ENCODE peak calls at places on chromosome 12, in six cellular contexts. V is left lung; T is endodermal cell; L is CD8-positive, alpha-beta memory T cell; X is right atrium auricular region; U is foreskin keratinocyte. A is an unnamed sample.

GRCh38 chr12:49346659-49347306 is at the start of gene DNAJC22:
- DNase-seq in L (peak; percentile 31), U (no peak), X (no peak), V (no peak), T (peak; percentile 88), A (no peak)

GRCh38 chr12:78721906-78722305 is 142.7 kb upstream of the SYT1 start:
- DNase-seq in U (no peak), T (no peak), V (no peak), L (no peak), X (no peak), A (no peak)

GRCh38 chr12:63997198-63997597 is 152.7 kb downstream of the SRGAP1 start:
- DNase-seq in L (no peak), U (peak; percentile 82), V (no peak), X (no peak), T (no peak), A (no peak)

GRCh38 chr12:80622271-80622670 is 85.2 kb upstream of the MYF6 start:
- DNase-seq in L (no peak), X (no peak), T (no peak), V (no peak), U (no peak), A (no peak)

GRCh38 chr12:115023898-115024297 is 339.9 kb upstream of the TBX3 start:
- DNase-seq in V (no peak), L (no peak), T (no peak), U (no peak), X (no peak), A (no peak)

GRCh38 chr12:117101953-117102833 is 3.0 kb upstream of the TESC start:
- DNase-seq in X (no peak), V (no peak), U (no peak), L (no peak), T (peak; percentile 65), A (no peak)

GRCh38 chr12:3885179-3886094 is 12.2 kb upstream of the PARP11 start:
- DNase-seq in T (peak; percentile 66), X (no peak), V (no peak), U (no peak), L (peak; percentile 64), A (peak; percentile 67)

GRCh38 chr12:81086342-81086741 is 8.5 kb downstream of the ACSS3 start:
- DNase-seq in L (no peak), T (peak; percentile 71), U (no peak), V (no peak), X (no peak), A (no peak)

GRCh38 chr12:26226629-26227375 is 31.4 kb downstream of the SSPN start:
- DNase-seq in L (no peak), X (no peak), V (peak; percentile 79), T (peak; percentile 87), U (peak; percentile 57), A (no peak)

GRCh38 chr12:119072463-119072862 is 91.1 kb downstream of the SRRM4 start:
- DNase-seq in L (no peak), U (no peak), X (no peak), V (no peak), T (no peak), A (no peak)

GRCh38 chr12:132560421-132560830 is 50.0 kb downstream of the LRCOL1 start:
- DNase-seq in U (no peak), X (no peak), L (peak; percentile 19), V (no peak), T (peak; percentile 85), A (no peak)

GRCh38 chr12:61654698-61655097 is 605.5 kb upstream of the USP15 start:
- DNase-seq in U (no peak), L (no peak), T (no peak), V (no peak), X (no peak), A (no peak)

GRCh38 chr12:18868673-18869072 is 130.8 kb downstream of the CAPZA3 start:
- DNase-seq in V (no peak), T (no peak), L (no peak), U (peak; percentile 26), X (no peak), A (no peak)

GRCh38 chr12:72267974-72268373 is 4.2 kb upstream of the TRHDE start:
- DNase-seq in U (no peak), T (no peak), V (no peak), X (no peak), L (no peak), A (no peak)

GRCh38 chr12:88448337-88448944 is 131.8 kb downstream of the KITLG start:
- DNase-seq in T (peak; percentile 62), L (no peak), X (no peak), V (no peak), U (no peak), A (no peak)

GRCh38 chr12:129607293-129607692 is 296.5 kb downstream of the TMEM132D start:
- DNase-seq in X (no peak), U (no peak), T (peak; percentile 78), V (no peak), L (no peak), A (no peak)

GRCh38 chr12:69648476-69648875 is 37.8 kb upstream of the LRRC10 start:
- DNase-seq in V (no peak), X (no peak), U (peak; percentile 84), T (no peak), L (no peak), A (no peak)

GRCh38 chr12:3820122-3820521 is 53.1 kb downstream of the PARP11 start:
- DNase-seq in V (no peak), T (no peak), X (no peak), L (no peak), U (peak; percentile 60), A (no peak)

GRCh38 chr12:122747224-122748175 is 5.1 kb upstream of the DENR start:
- DNase-seq in V (no peak), U (peak; percentile 91), X (no peak), L (no peak), T (no peak), A (no peak)

GRCh38 chr12:120317258-120318105 is 10.1 kb downstream of the PLA2G1B start:
- DNase-seq in L (peak; percentile 100), T (peak; percentile 100), X (peak; percentile 100), U (peak; percentile 99), V (peak; percentile 99), A (peak; percentile 100)

GRCh38 chr12:114616081-114616480 is 67.9 kb downstream of the TBX3 start:
- DNase-seq in U (no peak), T (no peak), L (no peak), V (no peak), X (no peak), A (no peak)

GRCh38 chr12:2610358-2610757 is 184.4 kb upstream of the FKBP4 start:
- DNase-seq in L (no peak), U (no peak), V (no peak), T (no peak), X (no peak), A (no peak)

DNA sequence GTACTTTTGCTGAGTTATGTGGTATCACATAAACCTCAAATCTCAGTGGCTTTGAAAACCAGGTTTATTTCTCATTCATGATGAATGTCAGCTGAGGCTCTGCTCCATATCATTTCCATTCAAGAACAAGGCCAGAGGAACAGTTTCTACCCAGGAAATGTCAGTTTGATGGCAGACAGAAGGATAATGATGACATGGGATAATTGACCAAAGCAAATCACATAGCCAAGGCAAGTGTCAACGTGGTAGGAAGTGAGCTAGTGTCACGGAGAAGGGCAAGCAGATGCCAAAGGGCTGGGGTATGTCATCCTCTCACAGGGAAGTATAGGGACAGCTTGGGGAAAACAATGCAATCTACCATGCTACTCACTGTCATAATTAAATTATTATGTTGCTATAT is 12.3 kb upstream of the PDE3A start:
- DNase-seq in L (no peak), T (no peak), U (no peak), X (no peak), V (no peak), A (no peak)
- H3K4me1 ChIP-seq in L (no peaks in the 10 kb centered on the region), T (no peaks in the 10 kb centered on the region), U (no peaks in the 10 kb centered on the region), X (no peaks in the 10 kb centered on the region), V (no peaks in the 10 kb centered on the region), A (no peaks in the 10 kb centered on the region)

GRCh38 chr12:57233357-57234232 is 4.1 kb downstream of the SHMT2 start:
- DNase-seq in L (no peak), U (no peak), X (no peak), T (peak; percentile 62), V (peak; percentile 64), A (no peak)
- H3K4me1 ChIP-seq in L (peaks cover 48% of the 10 kb centered on the region), U (peaks cover 26% of the 10 kb centered on the region), X (no peaks in the 10 kb centered on the region), T (peaks cover 16% of the 10 kb centered on the region), V (peaks cover 8% of the 10 kb centered on the region), A (peaks cover 70% of the 10 kb centered on the region)

GRCh38 chr12:56630180-56630632 is at the start of gene BAZ2A:
- DNase-seq in L (peak; percentile 82), X (peak; percentile 85), V (peak; percentile 98), U (peak; percentile 63), T (peak; percentile 99), A (peak; percentile 80)

GRCh38 chr12:56628671-56629458 is 1.3 kb downstream of the BAZ2A start:
- DNase-seq in T (peak; percentile 80), U (no peak), X (peak; percentile 78), V (peak; percentile 88), L (peak; percentile 79), A (peak; percentile 74)

GRCh38 chr12:56631790-56632700 is 1.9 kb upstream of the BAZ2A start:
- DNase-seq in T (peak; percentile 90), L (peak; percentile 39), V (peak; percentile 93), U (no peak), X (peak; percentile 64), A (peak; percentile 24)

GRCh38 chr12:56626691-56627090 is 3.4 kb downstream of the BAZ2A start:
- DNase-seq in X (no peak), U (no peak), T (no peak), L (no peak), V (no peak), A (no peak)

GRCh38 chr12:56629459-56630179 is 507 bp downstream of the BAZ2A start:
- DNase-seq in L (peak; percentile 51), X (no peak), V (peak; percentile 82), U (no peak), T (peak; percentile 72), A (peak; percentile 44)
- H3K4me1 ChIP-seq in L (peaks cover 70% of the 10 kb centered on the region), X (no peaks in the 10 kb centered on the region), V (peaks cover 30% of the 10 kb centered on the region), U (peaks cover 5% of the 10 kb centered on the region), T (peaks cover 10% of the 10 kb centered on the region), A (peaks cover 80% of the 10 kb centered on the region)

GRCh38 chr12:68131867-68132414 is 27.6 kb downstream of the IFNG start:
- DNase-seq in X (no peak), V (no peak), T (no peak), L (no peak), U (peak; percentile 70), A (no peak)

GRCh38 chr12:68140576-68140975 is 19.0 kb downstream of the IFNG start:
- DNase-seq in L (no peak), T (no peak), V (no peak), X (no peak), U (no peak), A (no peak)

GRCh38 chr12:68138480-68138879 is 21.1 kb downstream of the IFNG start:
- DNase-seq in L (no peak), U (no peak), X (no peak), T (no peak), V (no peak), A (no peak)

DNA sequence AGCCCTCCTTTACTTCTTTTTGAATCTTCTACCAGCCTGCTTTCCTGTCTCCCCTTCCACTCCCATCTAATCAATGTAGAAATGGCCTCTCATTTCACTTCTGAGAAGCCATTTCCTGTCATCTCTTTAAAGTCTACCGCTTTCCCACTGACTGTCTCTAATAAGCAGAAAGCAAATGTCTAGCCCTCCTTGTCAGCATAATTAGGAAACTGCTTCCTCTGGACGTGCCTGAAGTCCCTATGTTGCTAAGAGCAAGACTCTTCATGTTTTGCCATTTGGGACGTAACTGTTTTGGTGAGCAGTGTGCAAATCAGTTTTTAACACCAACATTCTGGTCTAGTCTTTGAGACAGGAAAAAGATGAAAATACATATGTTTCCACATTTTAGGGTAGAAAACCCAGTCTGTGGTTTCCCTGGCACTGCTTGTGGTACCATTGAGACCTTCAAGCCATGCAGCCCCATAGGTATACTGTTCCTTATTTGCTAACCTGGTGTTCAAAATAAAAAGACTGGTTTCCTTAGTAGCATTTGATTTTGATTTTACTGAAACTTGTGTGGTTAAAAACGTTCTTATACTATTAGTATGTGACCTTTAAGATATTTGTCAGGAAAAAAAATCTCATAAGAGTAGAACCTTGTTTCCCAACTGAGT is 22.1 kb downstream of the IFNG start:
- DNase-seq in U (no peak), T (no peak), V (no peak), X (no peak), L (no peak), A (no peak)
- H3K4me1 ChIP-seq in U (peaks cover under 1% of the 10 kb centered on the region), T (no peaks in the 10 kb centered on the region), V (no peaks in the 10 kb centered on the region), X (no peaks in the 10 kb centered on the region), L (peaks cover 21% of the 10 kb centered on the region), A (peaks cover 23% of the 10 kb centered on the region)

A was measured in CD4-positive, alpha-beta memory T cell.